ENCODE peak calls at places on chromosomes 13 and 19, in four cellular contexts. G, D, U and N are unnamed samples.

GRCh38 chr13:85974604-85975366 is 175.6 kb upstream of the SLITRK6 start:
- DNase-seq in G (no peak), U (no peak), D (no peak), N (no peak)

GRCh38 chr19:9917322-9917721 is 19.0 kb downstream of the OLFM2 start:
- DNase-seq in D (peak), G (peak), U (no peak), N (peak)

GRCh38 chr19:7337380-7338194 is 11.2 kb upstream of the ARHGEF18 start:
- DNase-seq in U (no peak), D (no peak), G (no peak), N (no peak)

GRCh38 chr13:89694471-89694870 is 1653.0 kb upstream of the MIR17HG start:
- DNase-seq in D (no peak), G (no peak), U (no peak), N (no peak)

GRCh38 chr13:101523154-101523669 is 70.7 kb downstream of the ITGBL1 start:
- DNase-seq in U (no peak), D (no peak), G (no peak), N (no peak)

GRCh38 chr19:30408734-30409301 is 36.6 kb downstream of the ZNF536 start:
- DNase-seq in U (no peak), D (no peak), G (no peak), N (no peak)

GRCh38 chr13:109971006-109971744 is 184.8 kb upstream of the IRS2 start:
- DNase-seq in G (no peak), D (no peak), U (no peak), N (no peak)

GRCh38 chr13:60448907-60449510 is 52.0 kb downstream of the TDRD3 start:
- DNase-seq in D (no peak), G (peak), U (no peak), N (peak)

GRCh38 chr13:21557995-21558394 is 46.0 kb downstream of the MICU2 start:
- DNase-seq in G (peak), U (peak), D (peak), N (no peak)

GRCh38 chr13:99640260-99640659 is 139.0 kb downstream of the TM9SF2 start:
- DNase-seq in U (no peak), G (no peak), D (no peak), N (no peak)

GRCh38 chr13:55815458-55816033 is 1325.2 kb upstream of the PRR20A start:
- DNase-seq in G (peak), U (no peak), D (no peak), N (no peak)

GRCh38 chr13:111845621-111846351 is 221.2 kb upstream of the SOX1 start:
- DNase-seq in U (peak), G (peak), D (peak), N (no peak)

GRCh38 chr13:40187836-40188591 is 478.4 kb downstream of the FOXO1 start:
- DNase-seq in D (peak), U (no peak), G (no peak), N (no peak)

GRCh38 chr19:43662487-43662886 is 7.5 kb downstream of the PLAUR start:
- DNase-seq in D (peak), U (no peak), G (peak), N (no peak)

GRCh38 chr19:33376423-33376822 is 2.9 kb downstream of the CEBPG start:
- DNase-seq in D (no peak), G (no peak), U (no peak), N (peak)

GRCh38 chr19:32018014-32018413 is 327.4 kb upstream of the ZNF507 start:
- DNase-seq in D (no peak), U (no peak), G (no peak), N (no peak)

GRCh38 chr13:109600078-109600477 is 186.3 kb downstream of the IRS2 start:
- DNase-seq in D (no peak), G (no peak), U (no peak), N (no peak)

GRCh38 chr13:74136089-74136658 is 2.0 kb upstream of the KLF12 start:
- DNase-seq in D (no peak), U (no peak), G (peak), N (peak)

GRCh38 chr19:33350538-33351309 is 22.8 kb upstream of the CEBPG start:
- DNase-seq in U (no peak), D (no peak), G (no peak), N (peak)

GRCh38 chr19:39052243-39052746 is 19.9 kb upstream of the FBXO27 start:
- DNase-seq in D (peak), G (peak), U (peak), N (peak)

GRCh38 chr19:28168557-28168956 is 1044.4 kb downstream of the UQCRFS1 start:
- DNase-seq in G (peak), U (peak), D (peak), N (no peak)

GRCh38 chr13:61960981-61961380 is 545.3 kb upstream of the PCDH20 start:
- DNase-seq in U (no peak), G (no peak), D (no peak), N (no peak)

GRCh38 chr19:29529646-29530548 is 4.1 kb downstream of the VSTM2B start:
- DNase-seq in G (peak), U (no peak), D (peak), N (no peak)

GRCh38 chr13:110435331-110435730 is 126.2 kb downstream of the RAB20 start:
- DNase-seq in G (no peak), D (no peak), U (no peak), N (no peak)

GRCh38 chr19:16371540-16371986 is 46.9 kb downstream of the KLF2 start:
- DNase-seq in U (no peak), D (no peak), G (no peak), N (no peak)

GRCh38 chr13:73090116-73090811 is 31.5 kb downstream of the KLF5 start:
- DNase-seq in D (peak), G (peak), U (peak), N (peak)

GRCh38 chr13:54945978-54946377 is 1917.4 kb downstream of the OLFM4 start:
- DNase-seq in D (no peak), G (no peak), U (no peak), N (no peak)

GRCh38 chr13:19888799-19889198 is 25.4 kb upstream of the ZMYM5 start:
- DNase-seq in D (no peak), U (no peak), G (no peak), N (peak)

GRCh38 chr13:88068316-88068715 is 397.1 kb downstream of the SLITRK5 start:
- DNase-seq in G (no peak), U (no peak), D (no peak), N (peak)

GRCh38 chr13:40793339-40793738 is 3.9 kb downstream of the SLC25A15 start:
- DNase-seq in D (no peak), G (no peak), U (no peak), N (no peak)

GRCh38 chr19:36041831-36042230 is 9.2 kb upstream of the CLIP3 start:
- DNase-seq in G (peak), D (no peak), U (no peak), N (peak)

DNA sequence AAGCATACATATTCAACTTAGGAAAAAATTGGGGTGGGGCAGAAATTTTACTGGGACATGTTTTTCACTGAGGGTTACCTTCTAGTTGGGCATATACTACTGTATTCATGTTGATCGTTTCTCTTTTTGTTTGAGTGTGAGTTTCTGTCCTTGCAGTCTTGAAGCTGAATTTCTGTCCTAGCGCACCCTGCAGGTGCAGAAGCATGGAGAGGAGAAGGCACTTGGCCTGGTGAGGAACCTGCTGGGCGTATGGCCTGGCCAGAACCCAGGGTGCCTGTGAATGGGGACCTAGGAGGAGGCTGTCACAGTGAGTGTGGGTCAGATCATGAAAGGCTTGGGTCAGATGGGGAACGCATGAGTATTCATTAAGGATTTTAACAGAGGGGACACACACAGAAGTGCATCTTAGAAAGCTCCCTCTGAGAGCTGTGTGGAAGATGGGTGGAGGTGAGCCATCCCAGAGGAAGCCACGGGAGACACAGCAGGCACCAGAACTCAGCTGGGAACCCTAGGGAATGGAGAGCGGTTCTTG is 36.8 kb downstream of the SERP2 start:
- DNase-seq in D (no peak), G (no peak), U (no peak), N (no peak)
- H3K56ac ChIP-seq in D (no peak), G (no peak), U (no peak), N (no peak)

GRCh38 chr13:49297338-49297737 is 49.6 kb downstream of the CDADC1 start:
- DNase-seq in D (no peak), U (no peak), G (no peak), N (no peak)
- H3K4ac ChIP-seq in D (no peak), U (no peak), G (no peak), N (no peak)

GRCh38 chr13:104823709-104824108 is 1711.8 kb downstream of the EFNB2 start:
- DNase-seq in D (no peak), U (no peak), G (no peak), N (no peak)
- H3K56ac ChIP-seq in D (no peak), U (no peak), G (no peak), N (no peak)

GRCh38 chr19:1206063-1206732 is 620 bp downstream of the STK11 start:
- DNase-seq in U (no peak), D (no peak), G (no peak), N (no peak)
- H3K4ac ChIP-seq in U (no peak), D (no peak), G (peak), N (peak)

DNA sequence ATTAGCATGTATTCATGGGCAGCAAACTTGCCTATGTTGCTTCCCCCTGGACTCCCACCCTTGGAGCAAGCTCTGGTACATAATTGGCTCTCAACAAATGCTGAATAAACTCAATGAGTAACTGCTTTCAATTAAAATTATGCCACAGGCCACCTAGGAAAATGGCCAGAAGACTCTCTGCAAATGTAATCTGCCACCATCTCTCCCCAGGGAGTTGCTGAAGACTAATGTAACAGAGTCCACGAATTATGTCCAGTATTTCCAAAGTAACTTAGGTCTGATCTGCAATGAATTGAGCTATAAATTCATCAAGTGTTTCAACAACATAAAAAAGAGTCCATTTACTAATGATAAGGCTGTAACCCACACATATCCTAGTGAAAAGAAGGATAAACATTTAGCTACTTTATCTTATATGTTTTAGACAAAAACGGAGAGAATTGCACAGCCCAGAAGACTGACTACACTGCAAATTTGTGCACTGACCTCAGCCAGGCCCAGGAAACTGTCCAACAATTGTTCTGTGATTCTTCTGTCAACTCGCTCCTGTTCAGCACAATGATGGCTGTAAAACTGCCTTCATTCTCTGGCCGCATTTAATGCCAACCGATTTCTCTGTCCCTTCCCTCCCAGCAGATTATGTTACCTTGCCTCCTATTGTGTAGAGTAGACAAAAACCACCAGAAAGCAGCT is 808.6 kb upstream of the ARGLU1 start:
- DNase-seq in G (no peak), U (no peak), D (no peak), N (peak)
- H3K56ac ChIP-seq in G (no peak), U (no peak), D (no peak), N (no peak)

DNA sequence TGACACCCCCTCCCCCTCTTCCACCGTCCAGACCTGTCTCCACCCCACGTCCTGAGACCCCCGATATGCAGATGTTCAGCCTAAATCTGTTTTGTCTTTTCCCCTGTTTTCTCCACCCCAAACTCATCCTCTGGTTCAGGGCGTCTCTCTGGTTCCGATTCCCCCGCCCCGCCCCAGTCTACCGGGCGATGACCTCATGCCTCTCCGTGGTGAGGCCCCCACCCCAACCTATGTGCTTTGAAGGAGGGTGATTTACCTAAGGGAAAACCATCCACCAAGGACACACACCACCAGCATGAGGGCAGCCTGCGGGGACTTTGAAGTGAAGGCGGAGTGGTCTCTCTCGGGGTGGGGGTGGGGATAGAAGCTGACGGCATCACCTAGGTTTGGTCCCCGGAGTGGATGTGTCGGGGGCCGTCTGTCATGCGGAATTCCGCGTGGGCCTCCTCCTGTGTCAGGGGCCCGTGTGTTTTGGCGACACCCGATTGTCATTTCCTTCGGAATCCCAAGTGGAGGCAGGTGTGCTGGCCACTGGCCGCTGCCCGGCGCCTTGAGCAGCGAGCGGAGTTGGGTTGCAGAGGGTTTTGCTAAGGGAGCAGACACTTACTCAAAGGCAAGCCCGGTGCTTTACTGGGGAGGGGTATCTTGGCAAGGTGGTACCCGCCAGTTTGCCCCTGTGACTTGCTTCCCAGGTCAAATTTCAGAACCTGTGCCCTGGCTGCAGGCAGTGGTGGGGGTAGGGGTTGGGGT is 1.4 kb downstream of the FZR1 start:
- DNase-seq in U (no peak), G (peak), D (peak), N (no peak)
- H3K4ac ChIP-seq in U (peak), G (no peak), D (no peak), N (peak)

GRCh38 chr13:113369881-113370280 is 6.0 kb upstream of the GRTP1 start:
- DNase-seq in G (no peak), D (no peak), U (no peak), N (no peak)

GRCh38 chr13:113369189-113369588 is 5.3 kb upstream of the GRTP1 start:
- DNase-seq in U (no peak), D (no peak), G (no peak), N (no peak)

GRCh38 chr13:113367771-113368170 is 3.8 kb upstream of the GRTP1 start:
- DNase-seq in U (no peak), G (no peak), D (no peak), N (no peak)

GRCh38 chr13:113373811-113374485 is 10.0 kb upstream of the GRTP1 start:
- DNase-seq in U (no peak), D (no peak), G (no peak), N (no peak)

GRCh38 chr13:113371061-113371460 is 7.1 kb upstream of the GRTP1 start:
- DNase-seq in G (no peak), D (no peak), U (no peak), N (no peak)
- H3K56ac ChIP-seq in G (no peak), D (no peak), U (no peak), N (no peak)

GRCh38 chr19:55256562-55257460 is 2.0 kb downstream of the PPP6R1 start:
- DNase-seq in G (no peak), D (no peak), U (no peak), N (no peak)
- H3K4ac ChIP-seq in G (no peak), D (no peak), U (no peak), N (peak)